ENCODE peak calls at places on chromosome 10, in six cellular contexts. One of them, this sample, is unnamed.

GRCh38 chr10:131972474-131973071 is 9.2 kb downstream of the BNIP3 start:
- DNase-seq in NCI-H2029: peak
- DNase-seq in stimulated activated CD8-positive, alpha-beta memory T cell treated with anti-CD3 and anti-CD28 coated beads, Interleukin-7, amount 100 ng/mL, for 48 hours: no peak
- DNase-seq in sciatic nerve: peak
- DNase-seq in NCI-H774: no peak
- DNase-seq in effector memory CD4-positive, alpha-beta T cell: peak
- DNase-seq in this sample: no peak

GRCh38 chr10:125521721-125522680 is 161.0 kb downstream of the TEX36 start:
- DNase-seq in NCI-H2029: no peak
- DNase-seq in stimulated activated CD8-positive, alpha-beta memory T cell treated with anti-CD3 and anti-CD28 coated beads, Interleukin-7, amount 100 ng/mL, for 48 hours: peak
- DNase-seq in sciatic nerve: no peak
- DNase-seq in NCI-H774: no peak
- DNase-seq in effector memory CD4-positive, alpha-beta T cell: no peak
- DNase-seq in this sample: no peak

GRCh38 chr10:6844251-6844650 is 264.2 kb upstream of the PRKCQ start:
- DNase-seq in NCI-H2029: no peak
- DNase-seq in stimulated activated CD8-positive, alpha-beta memory T cell treated with anti-CD3 and anti-CD28 coated beads, Interleukin-7, amount 100 ng/mL, for 48 hours: no peak
- DNase-seq in sciatic nerve: no peak
- DNase-seq in NCI-H774: no peak
- DNase-seq in effector memory CD4-positive, alpha-beta T cell: no peak
- DNase-seq in this sample: no peak

GRCh38 chr10:129962092-129962494 is 2.0 kb downstream of the EBF3 start:
- DNase-seq in NCI-H2029: no peak
- DNase-seq in stimulated activated CD8-positive, alpha-beta memory T cell treated with anti-CD3 and anti-CD28 coated beads, Interleukin-7, amount 100 ng/mL, for 48 hours: no peak
- DNase-seq in sciatic nerve: peak
- DNase-seq in NCI-H774: no peak
- DNase-seq in effector memory CD4-positive, alpha-beta T cell: no peak
- DNase-seq in this sample: no peak

GRCh38 chr10:94092848-94093247 is 99.1 kb downstream of the PLCE1 start:
- DNase-seq in NCI-H2029: no peak
- DNase-seq in stimulated activated CD8-positive, alpha-beta memory T cell treated with anti-CD3 and anti-CD28 coated beads, Interleukin-7, amount 100 ng/mL, for 48 hours: no peak
- DNase-seq in sciatic nerve: no peak
- DNase-seq in NCI-H774: no peak
- DNase-seq in effector memory CD4-positive, alpha-beta T cell: no peak
- DNase-seq in this sample: peak

GRCh38 chr10:80205478-80206276 is at the start of gene ANXA11:
- DNase-seq in NCI-H2029: peak
- DNase-seq in stimulated activated CD8-positive, alpha-beta memory T cell treated with anti-CD3 and anti-CD28 coated beads, Interleukin-7, amount 100 ng/mL, for 48 hours: peak
- DNase-seq in sciatic nerve: peak
- DNase-seq in NCI-H774: peak
- DNase-seq in effector memory CD4-positive, alpha-beta T cell: peak
- DNase-seq in this sample: peak

GRCh38 chr10:124339951-124340760 is 78.6 kb downstream of the OAT start:
- DNase-seq in NCI-H2029: no peak
- DNase-seq in stimulated activated CD8-positive, alpha-beta memory T cell treated with anti-CD3 and anti-CD28 coated beads, Interleukin-7, amount 100 ng/mL, for 48 hours: no peak
- DNase-seq in sciatic nerve: no peak
- DNase-seq in NCI-H774: no peak
- DNase-seq in effector memory CD4-positive, alpha-beta T cell: no peak
- DNase-seq in this sample: peak

GRCh38 chr10:48509974-48510692 is 94.7 kb downstream of the ARHGAP22 start:
- DNase-seq in NCI-H2029: no peak
- DNase-seq in stimulated activated CD8-positive, alpha-beta memory T cell treated with anti-CD3 and anti-CD28 coated beads, Interleukin-7, amount 100 ng/mL, for 48 hours: no peak
- DNase-seq in sciatic nerve: no peak
- DNase-seq in NCI-H774: no peak
- DNase-seq in effector memory CD4-positive, alpha-beta T cell: no peak
- DNase-seq in this sample: peak

GRCh38 chr10:70223728-70224127 is 9.5 kb downstream of the PPA1 start:
- DNase-seq in NCI-H2029: no peak
- DNase-seq in stimulated activated CD8-positive, alpha-beta memory T cell treated with anti-CD3 and anti-CD28 coated beads, Interleukin-7, amount 100 ng/mL, for 48 hours: no peak
- DNase-seq in sciatic nerve: no peak
- DNase-seq in NCI-H774: no peak
- DNase-seq in effector memory CD4-positive, alpha-beta T cell: no peak
- DNase-seq in this sample: no peak

GRCh38 chr10:76420725-76421124 is 989.3 kb downstream of the LRMDA start:
- DNase-seq in NCI-H2029: no peak
- DNase-seq in stimulated activated CD8-positive, alpha-beta memory T cell treated with anti-CD3 and anti-CD28 coated beads, Interleukin-7, amount 100 ng/mL, for 48 hours: no peak
- DNase-seq in sciatic nerve: no peak
- DNase-seq in NCI-H774: no peak
- DNase-seq in effector memory CD4-positive, alpha-beta T cell: no peak
- DNase-seq in this sample: no peak

GRCh38 chr10:2111936-2112335 is 374.6 kb upstream of the ADARB2 start:
- DNase-seq in NCI-H2029: no peak
- DNase-seq in stimulated activated CD8-positive, alpha-beta memory T cell treated with anti-CD3 and anti-CD28 coated beads, Interleukin-7, amount 100 ng/mL, for 48 hours: no peak
- DNase-seq in sciatic nerve: no peak
- DNase-seq in NCI-H774: no peak
- DNase-seq in effector memory CD4-positive, alpha-beta T cell: no peak
- DNase-seq in this sample: peak

GRCh38 chr10:124955243-124955642 is 13.3 kb downstream of the ZRANB1 start:
- DNase-seq in NCI-H2029: no peak
- DNase-seq in stimulated activated CD8-positive, alpha-beta memory T cell treated with anti-CD3 and anti-CD28 coated beads, Interleukin-7, amount 100 ng/mL, for 48 hours: no peak
- DNase-seq in sciatic nerve: no peak
- DNase-seq in NCI-H774: no peak
- DNase-seq in effector memory CD4-positive, alpha-beta T cell: no peak
- DNase-seq in this sample: no peak

GRCh38 chr10:110252148-110252547 is 44.7 kb downstream of the MXI1 start:
- DNase-seq in NCI-H2029: no peak
- DNase-seq in stimulated activated CD8-positive, alpha-beta memory T cell treated with anti-CD3 and anti-CD28 coated beads, Interleukin-7, amount 100 ng/mL, for 48 hours: no peak
- DNase-seq in sciatic nerve: no peak
- DNase-seq in NCI-H774: no peak
- DNase-seq in effector memory CD4-positive, alpha-beta T cell: no peak
- DNase-seq in this sample: no peak

GRCh38 chr10:44185315-44185666 is 199.6 kb downstream of the CXCL12 start:
- DNase-seq in NCI-H2029: no peak
- DNase-seq in stimulated activated CD8-positive, alpha-beta memory T cell treated with anti-CD3 and anti-CD28 coated beads, Interleukin-7, amount 100 ng/mL, for 48 hours: no peak
- DNase-seq in sciatic nerve: no peak
- DNase-seq in NCI-H774: no peak
- DNase-seq in effector memory CD4-positive, alpha-beta T cell: no peak
- DNase-seq in this sample: no peak

GRCh38 chr10:73648975-73649829 is 6.6 kb downstream of the SYNPO2L start:
- DNase-seq in NCI-H2029: no peak
- DNase-seq in stimulated activated CD8-positive, alpha-beta memory T cell treated with anti-CD3 and anti-CD28 coated beads, Interleukin-7, amount 100 ng/mL, for 48 hours: no peak
- DNase-seq in sciatic nerve: no peak
- DNase-seq in NCI-H774: no peak
- DNase-seq in effector memory CD4-positive, alpha-beta T cell: no peak
- DNase-seq in this sample: peak

GRCh38 chr10:62560207-62560819 is 186.1 kb downstream of the ZNF365 start:
- DNase-seq in NCI-H2029: no peak
- DNase-seq in stimulated activated CD8-positive, alpha-beta memory T cell treated with anti-CD3 and anti-CD28 coated beads, Interleukin-7, amount 100 ng/mL, for 48 hours: no peak
- DNase-seq in sciatic nerve: peak
- DNase-seq in NCI-H774: no peak
- DNase-seq in effector memory CD4-positive, alpha-beta T cell: no peak
- DNase-seq in this sample: peak

GRCh38 chr10:47452495-47453434 is 31.1 kb downstream of the ANXA8 start:
- DNase-seq in NCI-H2029: no peak
- DNase-seq in stimulated activated CD8-positive, alpha-beta memory T cell treated with anti-CD3 and anti-CD28 coated beads, Interleukin-7, amount 100 ng/mL, for 48 hours: no peak
- DNase-seq in sciatic nerve: no peak
- DNase-seq in NCI-H774: peak
- DNase-seq in effector memory CD4-positive, alpha-beta T cell: no peak
- DNase-seq in this sample: no peak

GRCh38 chr10:133405272-133405671 is 11.3 kb downstream of the MTG1 start:
- DNase-seq in NCI-H2029: no peak
- DNase-seq in stimulated activated CD8-positive, alpha-beta memory T cell treated with anti-CD3 and anti-CD28 coated beads, Interleukin-7, amount 100 ng/mL, for 48 hours: no peak
- DNase-seq in sciatic nerve: no peak
- DNase-seq in NCI-H774: no peak
- DNase-seq in effector memory CD4-positive, alpha-beta T cell: no peak
- DNase-seq in this sample: no peak

GRCh38 chr10:114548662-114549061 is 109.4 kb downstream of the ABLIM1 start:
- DNase-seq in NCI-H2029: peak
- DNase-seq in stimulated activated CD8-positive, alpha-beta memory T cell treated with anti-CD3 and anti-CD28 coated beads, Interleukin-7, amount 100 ng/mL, for 48 hours: no peak
- DNase-seq in sciatic nerve: peak
- DNase-seq in NCI-H774: peak
- DNase-seq in effector memory CD4-positive, alpha-beta T cell: no peak
- DNase-seq in this sample: peak

GRCh38 chr10:84493951-84494848 is 165.8 kb downstream of the CCSER2 start:
- DNase-seq in NCI-H2029: no peak
- DNase-seq in stimulated activated CD8-positive, alpha-beta memory T cell treated with anti-CD3 and anti-CD28 coated beads, Interleukin-7, amount 100 ng/mL, for 48 hours: no peak
- DNase-seq in sciatic nerve: no peak
- DNase-seq in NCI-H774: no peak
- DNase-seq in effector memory CD4-positive, alpha-beta T cell: no peak
- DNase-seq in this sample: peak

GRCh38 chr10:114544045-114544659 is 113.9 kb downstream of the ABLIM1 start:
- DNase-seq in NCI-H2029: no peak
- DNase-seq in stimulated activated CD8-positive, alpha-beta memory T cell treated with anti-CD3 and anti-CD28 coated beads, Interleukin-7, amount 100 ng/mL, for 48 hours: no peak
- DNase-seq in sciatic nerve: no peak
- DNase-seq in NCI-H774: no peak
- DNase-seq in effector memory CD4-positive, alpha-beta T cell: peak
- DNase-seq in this sample: peak

GRCh38 chr10:125340871-125341270 is 180.5 kb upstream of the CTBP2 start:
- DNase-seq in NCI-H2029: no peak
- DNase-seq in stimulated activated CD8-positive, alpha-beta memory T cell treated with anti-CD3 and anti-CD28 coated beads, Interleukin-7, amount 100 ng/mL, for 48 hours: no peak
- DNase-seq in sciatic nerve: no peak
- DNase-seq in NCI-H774: no peak
- DNase-seq in effector memory CD4-positive, alpha-beta T cell: no peak
- DNase-seq in this sample: peak

GRCh38 chr10:120732067-120732466 is 119.1 kb upstream of the WDR11 start:
- DNase-seq in NCI-H2029: no peak
- DNase-seq in stimulated activated CD8-positive, alpha-beta memory T cell treated with anti-CD3 and anti-CD28 coated beads, Interleukin-7, amount 100 ng/mL, for 48 hours: no peak
- DNase-seq in sciatic nerve: no peak
- DNase-seq in NCI-H774: no peak
- DNase-seq in effector memory CD4-positive, alpha-beta T cell: no peak
- DNase-seq in this sample: peak

GRCh38 chr10:101466016-101466912 is 112.3 kb downstream of the BTRC start:
- DNase-seq in NCI-H2029: no peak
- DNase-seq in stimulated activated CD8-positive, alpha-beta memory T cell treated with anti-CD3 and anti-CD28 coated beads, Interleukin-7, amount 100 ng/mL, for 48 hours: no peak
- DNase-seq in sciatic nerve: no peak
- DNase-seq in NCI-H774: peak
- DNase-seq in effector memory CD4-positive, alpha-beta T cell: no peak
- DNase-seq in this sample: no peak

This sample was measured in epithelial cell of esophagus.